ENCODE peak calls at places on chromosomes 7 and 10, in four cellular contexts. J is HepG2, U is K562, W is H1. G is an unnamed sample.

GRCh38 chr10:121076760-121077159 is 225.6 kb downstream of the WDR11 start:
- DNase-seq in J (no peak), U (no peak), W (no peak), G (no peak)

GRCh38 chr10:32995751-32996150 is 37.7 kb upstream of the ITGB1 start:
- DNase-seq in J (no peak), U (no peak), W (no peak), G (no peak)

GRCh38 chr7:120874722-120875121 is 16.8 kb upstream of the TSPAN12 start:
- DNase-seq in J (no peak), U (no peak), W (no peak), G (no peak)

GRCh38 chr10:32372000-32372875 is 25.3 kb upstream of the EPC1 start:
- DNase-seq in J (no peak), U (no peak), W (no peak), G (no peak)

GRCh38 chr7:106377847-106378361 is 93.1 kb upstream of the NAMPT start:
- DNase-seq in J (no peak), U (no peak), W (no peak), G (no peak)

GRCh38 chr7:30412810-30413504 is 65.6 kb downstream of the NOD1 start:
- DNase-seq in J (peak; percentile 88), U (peak; percentile 48), W (peak; percentile 48), G (peak; percentile 68)

GRCh38 chr7:191105-192034 is 1.0 kb upstream of the FAM20C start:
- DNase-seq in J (no peak), U (no peak), W (no peak), G (peak; percentile 10)

GRCh38 chr7:79400221-79400620 is 53.2 kb downstream of the MAGI2 start:
- DNase-seq in J (no peak), U (no peak), W (no peak), G (no peak)

GRCh38 chr7:35257251-35258124 is 3.6 kb upstream of the TBX20 start:
- DNase-seq in J (no peak), U (no peak), W (peak; percentile 69), G (no peak)

GRCh38 chr7:78301361-78301760 is 502.8 kb downstream of the PHTF2 start:
- DNase-seq in J (no peak), U (no peak), W (no peak), G (no peak)

GRCh38 chr7:151742713-151743480 is 134.0 kb downstream of the PRKAG2 start:
- DNase-seq in J (no peak), U (no peak), W (no peak), G (no peak)

GRCh38 chr7:93920496-93921189 is 892 bp upstream of the GNG11 start:
- DNase-seq in J (no peak), U (no peak), W (no peak), G (no peak)

GRCh38 chr10:100008142-100008522 is 1.6 kb downstream of the DNMBP start:
- DNase-seq in J (no peak), U (no peak), W (no peak), G (no peak)

GRCh38 chr10:60992661-60993060 is 48.7 kb upstream of the RHOBTB1 start:
- DNase-seq in J (no peak), U (no peak), W (no peak), G (no peak)

GRCh38 chr7:75987026-75987804 is 7.2 kb downstream of the TMEM120A start:
- DNase-seq in J (no peak), U (no peak), W (peak; percentile 47), G (no peak)

GRCh38 chr7:115822801-115823200 is 207.8 kb downstream of the TFEC start:
- DNase-seq in J (no peak), U (no peak), W (no peak), G (no peak)

GRCh38 chr10:46091080-46091833 is 45.2 kb upstream of the MSMB start:
- DNase-seq in J (no peak), U (no peak), W (no peak), G (no peak)
- TF ChIP-seq FOSL1 in J (no peak), U (no peak), W (no peak), G (no peak)

DNA sequence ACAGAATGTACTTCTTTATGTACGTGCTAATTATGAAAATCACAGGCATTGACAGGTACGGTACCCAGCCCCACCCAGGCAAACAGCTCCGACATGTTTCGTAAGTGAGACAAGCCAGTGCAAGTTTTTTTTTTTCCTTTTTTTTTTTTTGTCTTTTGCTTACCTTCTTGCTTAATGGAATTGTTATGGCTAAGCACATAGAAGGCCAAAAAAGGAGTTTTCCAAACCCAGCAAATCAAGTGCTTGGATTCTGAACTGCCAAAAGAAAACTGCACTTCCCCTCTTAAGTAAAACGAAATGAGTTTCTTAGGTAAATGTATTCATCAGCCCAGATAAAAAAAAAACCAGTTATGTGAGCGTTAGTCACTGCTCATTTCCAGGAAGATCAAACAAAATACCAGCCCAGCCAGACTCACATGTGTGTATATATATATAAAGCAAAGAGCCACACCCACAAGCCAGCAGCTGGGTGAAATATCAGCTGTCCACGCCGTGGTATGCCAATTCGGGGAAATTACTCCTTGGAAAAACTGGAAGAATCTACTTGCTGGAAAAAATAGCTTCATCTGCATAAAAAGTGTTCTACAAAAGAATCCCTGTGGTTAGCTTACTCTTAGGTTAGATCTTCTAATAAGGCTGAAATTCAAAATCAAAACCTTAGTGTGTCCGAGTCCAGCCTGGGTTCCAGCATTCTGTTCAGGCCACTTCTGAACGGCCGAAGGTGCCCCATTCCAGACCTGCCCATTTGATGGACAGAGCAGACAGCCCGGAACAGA is 8.0 kb downstream of the KLF6 start:
- DNase-seq in J (peak; percentile 58), U (no peak), W (no peak), G (peak; percentile 59)
- H3K4me1 ChIP-seq in J (peaks cover 42% of the 10 kb centered on the region), U (peaks cover 15% of the 10 kb centered on the region), W (peaks cover 4% of the 10 kb centered on the region), G (peaks cover 63% of the 10 kb centered on the region)

GRCh38 chr10:25023278-25023677 is 6.9 kb downstream of the THNSL1 start:
- DNase-seq in J (no peak), U (no peak), W (no peak), G (no peak)
- TF ChIP-seq FOSL1 in J (no peak), U (no peak), W (no peak), G (no peak)

GRCh38 chr7:105127179-105127578 is 113.2 kb downstream of the KMT2E start:
- DNase-seq in J (no peak), U (no peak), W (no peak), G (no peak)
- H3K4me1 ChIP-seq in J (no peaks in the 10 kb centered on the region), U (peaks cover 13% of the 10 kb centered on the region), W (no peaks in the 10 kb centered on the region), G (no peaks in the 10 kb centered on the region)

GRCh38 chr10:114404171-114405010 is at the start of gene AFAP1L2:
- DNase-seq in J (no peak), U (peak; percentile 14), W (peak; percentile 77), G (no peak)
- TF ChIP-seq FOSL1 in J (no peak), U (no peak), W (no peak), G (no peak)

GRCh38 chr10:80496555-80497172 is 41.0 kb upstream of the SH2D4B start:
- DNase-seq in J (no peak), U (no peak), W (no peak), G (no peak)

GRCh38 chr10:80500572-80501380 is 36.9 kb upstream of the SH2D4B start:
- DNase-seq in J (no peak), U (no peak), W (no peak), G (no peak)

GRCh38 chr10:80497187-80498038 is 40.3 kb upstream of the SH2D4B start:
- DNase-seq in J (no peak), U (peak; percentile 92), W (no peak), G (no peak)

GRCh38 chr10:80498833-80499671 is 38.6 kb upstream of the SH2D4B start:
- DNase-seq in J (peak; percentile 94), U (peak; percentile 49), W (no peak), G (peak; percentile 85)

DNA sequence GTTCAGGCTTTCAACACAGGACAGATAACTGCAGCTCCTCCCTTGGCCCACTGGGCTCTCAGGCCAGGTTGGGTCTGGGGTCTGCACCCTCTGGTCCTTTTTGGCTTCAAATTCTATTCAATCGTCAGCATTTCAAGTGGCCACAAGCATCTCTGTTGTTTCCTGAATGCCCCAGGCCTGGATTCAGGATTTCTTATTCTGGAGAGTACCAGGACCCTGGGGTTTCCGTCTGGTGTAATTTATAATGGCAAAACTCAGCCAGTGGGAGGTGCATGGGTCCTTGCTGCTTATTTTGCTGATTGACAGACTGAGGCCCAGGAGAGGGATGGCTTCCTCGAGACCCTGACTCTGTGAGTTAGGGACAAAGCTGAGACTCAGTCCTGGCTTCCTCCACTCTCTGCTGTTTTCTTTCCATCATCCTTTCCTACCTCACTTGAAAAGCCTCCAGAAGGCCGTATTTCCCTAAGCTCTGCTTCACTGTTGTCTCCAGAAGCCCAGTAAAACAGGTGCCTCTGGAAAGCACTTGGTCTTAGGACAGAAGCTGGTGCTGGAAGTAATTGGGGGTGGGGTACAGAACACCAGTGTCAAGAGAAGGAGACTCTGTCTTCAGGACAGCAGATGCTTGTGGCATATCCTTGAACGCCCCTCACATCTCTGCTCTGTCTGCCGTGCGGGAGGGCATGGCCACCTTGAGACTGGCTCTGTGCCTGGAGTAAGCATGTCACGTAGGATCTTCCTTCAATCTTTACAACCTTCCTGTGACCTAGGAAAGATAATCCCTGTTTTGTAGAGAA is 39.5 kb upstream of the SH2D4B start:
- DNase-seq in J (no peak), U (no peak), W (no peak), G (no peak)
- H3K4me1 ChIP-seq in J (peaks cover 100% of the 10 kb centered on the region), U (peaks cover 61% of the 10 kb centered on the region), W (peaks cover 3% of the 10 kb centered on the region), G (peaks cover 95% of the 10 kb centered on the region)

GRCh38 chr7:134767567-134768168 is 11.8 kb upstream of the CALD1 start:
- DNase-seq in J (no peak), U (no peak), W (no peak), G (no peak)
- TF ChIP-seq FOSL1 in J (no peak), U (no peak), W (no peak), G (no peak)

DNA sequence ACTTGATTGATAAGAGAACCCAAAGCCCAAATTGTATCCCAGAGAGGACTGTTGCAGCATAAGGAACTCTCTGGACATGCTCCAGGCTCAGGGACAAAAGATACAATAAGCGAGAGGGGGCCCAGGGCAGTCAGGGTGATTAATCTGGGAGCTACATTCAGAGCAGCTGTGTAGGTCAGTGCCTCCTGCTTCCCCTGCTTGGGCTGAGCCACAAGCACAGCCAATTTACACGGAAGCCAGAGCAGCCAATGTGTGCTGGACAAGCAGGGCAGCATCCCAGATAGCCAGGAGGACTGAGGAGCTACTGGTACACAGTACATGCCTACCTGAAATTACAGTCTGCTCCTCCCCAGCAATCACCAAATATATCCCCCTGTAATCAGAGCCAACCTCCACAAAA is 24.3 kb downstream of the MYPN start:
- DNase-seq in J (no peak), U (no peak), W (no peak), G (no peak)
- H3K4me1 ChIP-seq in J (no peaks in the 10 kb centered on the region), U (no peaks in the 10 kb centered on the region), W (no peaks in the 10 kb centered on the region), G (peaks cover 23% of the 10 kb centered on the region)

GRCh38 chr7:101952355-101953247 is 135.2 kb downstream of the CUX1 start:
- DNase-seq in J (no peak), U (peak; percentile 42), W (no peak), G (peak; percentile 86)
- TF ChIP-seq FOSL1 in J (no peak), U (peak; percentile 86), W (no peak), G (peak; percentile 100)

G was measured in HCT116.